ENCODE peak calls at places on chromosomes 16 and 17, in nine cellular contexts. One of them, this sample, is unnamed. For H3K4me1, the result is how much of the 10 kb centered on the place peaks cover.

GRCh38 chr16:57648125-57648524 is 19.7 kb downstream of the ADGRG1 start:
- DNase-seq in colonic mucosa: no peak
- DNase-seq in A549: no peak
- DNase-seq in OCI-LY7: no peak
- DNase-seq in ascending aorta: no peak
- DNase-seq in aorta: no peak
- DNase-seq in pancreas: no peak
- DNase-seq in transverse colon: no peak
- DNase-seq in mesenchymal stem cell: no peak
- DNase-seq in this sample: no peak

GRCh38 chr16:53781023-53781605 is 77.2 kb downstream of the FTO start:
- DNase-seq in colonic mucosa: no peak
- DNase-seq in A549: peak
- DNase-seq in OCI-LY7: no peak
- DNase-seq in ascending aorta: no peak
- DNase-seq in aorta: no peak
- DNase-seq in pancreas: no peak
- DNase-seq in transverse colon: no peak
- DNase-seq in mesenchymal stem cell: peak
- DNase-seq in this sample: no peak

GRCh38 chr16:24988137-24988535 is 27.0 kb downstream of the ARHGAP17 start:
- DNase-seq in colonic mucosa: no peak
- DNase-seq in A549: no peak
- DNase-seq in OCI-LY7: no peak
- DNase-seq in ascending aorta: no peak
- DNase-seq in aorta: no peak
- DNase-seq in pancreas: no peak
- DNase-seq in transverse colon: no peak
- DNase-seq in mesenchymal stem cell: peak
- DNase-seq in this sample: no peak

GRCh38 chr16:65059421-65059980 is 62.4 kb downstream of the CDH11 start:
- DNase-seq in colonic mucosa: no peak
- DNase-seq in A549: no peak
- DNase-seq in OCI-LY7: no peak
- DNase-seq in ascending aorta: no peak
- DNase-seq in aorta: no peak
- DNase-seq in pancreas: no peak
- DNase-seq in transverse colon: no peak
- DNase-seq in mesenchymal stem cell: no peak
- DNase-seq in this sample: no peak

GRCh38 chr16:67946966-67947558 is 3.1 kb upstream of the LCAT start:
- DNase-seq in colonic mucosa: no peak
- DNase-seq in A549: no peak
- DNase-seq in OCI-LY7: no peak
- DNase-seq in ascending aorta: no peak
- DNase-seq in aorta: no peak
- DNase-seq in pancreas: no peak
- DNase-seq in transverse colon: no peak
- DNase-seq in mesenchymal stem cell: no peak
- DNase-seq in this sample: no peak

GRCh38 chr17:64130559-64131001 is 636 bp upstream of the ERN1 start:
- DNase-seq in colonic mucosa: peak
- DNase-seq in A549: no peak
- DNase-seq in OCI-LY7: peak
- DNase-seq in ascending aorta: peak
- DNase-seq in aorta: peak
- DNase-seq in pancreas: no peak
- DNase-seq in transverse colon: peak
- DNase-seq in mesenchymal stem cell: peak
- DNase-seq in this sample: no peak

GRCh38 chr16:81641403-81642106 is 137.5 kb upstream of the PLCG2 start:
- DNase-seq in colonic mucosa: no peak
- DNase-seq in A549: no peak
- DNase-seq in OCI-LY7: no peak
- DNase-seq in ascending aorta: no peak
- DNase-seq in aorta: no peak
- DNase-seq in pancreas: peak
- DNase-seq in transverse colon: no peak
- DNase-seq in mesenchymal stem cell: no peak
- DNase-seq in this sample: no peak

GRCh38 chr17:19022747-19023146 is 18.2 kb upstream of the FAM83G start:
- DNase-seq in colonic mucosa: no peak
- DNase-seq in A549: no peak
- DNase-seq in OCI-LY7: no peak
- DNase-seq in ascending aorta: no peak
- DNase-seq in aorta: peak
- DNase-seq in pancreas: no peak
- DNase-seq in transverse colon: no peak
- DNase-seq in mesenchymal stem cell: no peak
- DNase-seq in this sample: peak

GRCh38 chr16:88393034-88393433 is 10.3 kb downstream of the ZNF469 start:
- DNase-seq in colonic mucosa: no peak
- DNase-seq in A549: no peak
- DNase-seq in OCI-LY7: no peak
- DNase-seq in ascending aorta: peak
- DNase-seq in aorta: peak
- DNase-seq in pancreas: no peak
- DNase-seq in transverse colon: no peak
- DNase-seq in mesenchymal stem cell: no peak
- DNase-seq in this sample: no peak

GRCh38 chr16:22008215-22009142 is 568 bp downstream of the MOSMO start:
- DNase-seq in colonic mucosa: peak
- DNase-seq in A549: peak
- DNase-seq in OCI-LY7: peak
- DNase-seq in ascending aorta: peak
- DNase-seq in aorta: peak
- DNase-seq in pancreas: peak
- DNase-seq in transverse colon: peak
- DNase-seq in mesenchymal stem cell: peak
- DNase-seq in this sample: peak

DNA sequence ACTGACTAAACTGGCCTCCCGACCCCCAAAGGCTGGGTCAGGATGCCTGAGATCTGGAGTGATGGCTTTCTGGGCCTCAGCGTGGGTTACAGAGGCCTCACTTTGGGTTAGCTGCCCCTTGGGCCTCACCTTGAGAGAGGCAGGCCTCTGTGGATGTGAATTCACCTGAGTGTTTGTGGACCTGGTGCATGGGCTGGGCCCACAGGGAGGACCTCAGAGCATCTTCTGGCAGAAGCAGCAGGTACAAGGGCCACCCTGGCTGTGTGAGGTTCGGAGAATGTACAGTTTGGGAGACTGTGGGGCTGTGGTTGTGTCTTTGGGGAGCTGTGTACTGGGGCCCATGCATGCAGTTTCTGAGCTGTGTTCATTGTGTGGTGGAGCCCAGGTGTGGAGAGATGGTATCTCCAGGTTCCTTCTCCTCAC is 18.3 kb downstream of the RARA start:
- DNase-seq in colonic mucosa: no peak
- DNase-seq in A549: no peak
- DNase-seq in OCI-LY7: no peak
- DNase-seq in ascending aorta: no peak
- DNase-seq in aorta: no peak
- DNase-seq in pancreas: no peak
- DNase-seq in transverse colon: no peak
- DNase-seq in mesenchymal stem cell: no peak
- DNase-seq in this sample: no peak
- H3K4me1 ChIP-seq in colonic mucosa: under half
- H3K4me1 ChIP-seq in A549: half or more
- H3K4me1 ChIP-seq in OCI-LY7: half or more
- H3K4me1 ChIP-seq in ascending aorta: half or more
- H3K4me1 ChIP-seq in aorta: under half
- H3K4me1 ChIP-seq in pancreas: half or more
- H3K4me1 ChIP-seq in transverse colon: half or more
- H3K4me1 ChIP-seq in mesenchymal stem cell: half or more
- H3K4me1 ChIP-seq in this sample: half or more

GRCh38 chr17:57636985-57637667 is 108.0 kb downstream of the CCDC182 start:
- DNase-seq in colonic mucosa: no peak
- DNase-seq in A549: no peak
- DNase-seq in OCI-LY7: peak
- DNase-seq in ascending aorta: no peak
- DNase-seq in aorta: no peak
- DNase-seq in pancreas: no peak
- DNase-seq in transverse colon: peak
- DNase-seq in mesenchymal stem cell: no peak
- DNase-seq in this sample: no peak

GRCh38 chr17:57634713-57635465 is 110.2 kb downstream of the CCDC182 start:
- DNase-seq in colonic mucosa: no peak
- DNase-seq in A549: no peak
- DNase-seq in OCI-LY7: no peak
- DNase-seq in ascending aorta: no peak
- DNase-seq in aorta: no peak
- DNase-seq in pancreas: no peak
- DNase-seq in transverse colon: no peak
- DNase-seq in mesenchymal stem cell: no peak
- DNase-seq in this sample: no peak

GRCh38 chr17:57637668-57638010 is 107.5 kb downstream of the CCDC182 start:
- DNase-seq in colonic mucosa: no peak
- DNase-seq in A549: no peak
- DNase-seq in OCI-LY7: no peak
- DNase-seq in ascending aorta: no peak
- DNase-seq in aorta: no peak
- DNase-seq in pancreas: no peak
- DNase-seq in transverse colon: no peak
- DNase-seq in mesenchymal stem cell: no peak
- DNase-seq in this sample: no peak

GRCh38 chr17:57638284-57638683 is 106.8 kb downstream of the CCDC182 start:
- DNase-seq in colonic mucosa: no peak
- DNase-seq in A549: no peak
- DNase-seq in OCI-LY7: no peak
- DNase-seq in ascending aorta: no peak
- DNase-seq in aorta: no peak
- DNase-seq in pancreas: no peak
- DNase-seq in transverse colon: no peak
- DNase-seq in mesenchymal stem cell: no peak
- DNase-seq in this sample: no peak

DNA sequence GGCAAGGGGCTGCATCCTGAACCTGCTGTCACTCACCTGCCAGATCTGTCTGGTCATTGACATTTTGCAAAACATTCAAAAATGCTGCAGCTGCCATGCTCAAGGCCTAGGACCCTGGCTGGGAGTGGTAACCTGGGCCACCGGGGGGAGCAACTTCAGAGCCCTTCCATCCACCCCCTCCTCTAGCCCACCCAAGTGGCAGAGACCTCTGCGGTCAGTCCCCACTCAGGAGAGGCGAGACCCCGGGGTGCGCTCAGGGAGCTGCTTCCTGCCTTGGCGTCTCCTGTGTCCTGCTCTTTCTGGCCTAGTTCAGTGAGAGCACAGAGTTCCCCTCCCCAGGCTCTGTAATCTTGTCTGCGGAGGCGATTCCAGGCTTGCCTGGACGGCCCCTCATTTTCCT is 108.8 kb downstream of the CCDC182 start:
- DNase-seq in colonic mucosa: no peak
- DNase-seq in A549: no peak
- DNase-seq in OCI-LY7: peak
- DNase-seq in ascending aorta: no peak
- DNase-seq in aorta: no peak
- DNase-seq in pancreas: no peak
- DNase-seq in transverse colon: no peak
- DNase-seq in mesenchymal stem cell: no peak
- DNase-seq in this sample: no peak
- H3K27ac ChIP-seq in colonic mucosa: no peak
- H3K27ac ChIP-seq in A549: no peak
- H3K27ac ChIP-seq in OCI-LY7: peak
- H3K27ac ChIP-seq in ascending aorta: no peak
- H3K27ac ChIP-seq in aorta: no peak
- H3K27ac ChIP-seq in pancreas: no peak
- H3K27ac ChIP-seq in transverse colon: no peak
- H3K27ac ChIP-seq in mesenchymal stem cell: no peak
- H3K27ac ChIP-seq in this sample: no peak

DNA sequence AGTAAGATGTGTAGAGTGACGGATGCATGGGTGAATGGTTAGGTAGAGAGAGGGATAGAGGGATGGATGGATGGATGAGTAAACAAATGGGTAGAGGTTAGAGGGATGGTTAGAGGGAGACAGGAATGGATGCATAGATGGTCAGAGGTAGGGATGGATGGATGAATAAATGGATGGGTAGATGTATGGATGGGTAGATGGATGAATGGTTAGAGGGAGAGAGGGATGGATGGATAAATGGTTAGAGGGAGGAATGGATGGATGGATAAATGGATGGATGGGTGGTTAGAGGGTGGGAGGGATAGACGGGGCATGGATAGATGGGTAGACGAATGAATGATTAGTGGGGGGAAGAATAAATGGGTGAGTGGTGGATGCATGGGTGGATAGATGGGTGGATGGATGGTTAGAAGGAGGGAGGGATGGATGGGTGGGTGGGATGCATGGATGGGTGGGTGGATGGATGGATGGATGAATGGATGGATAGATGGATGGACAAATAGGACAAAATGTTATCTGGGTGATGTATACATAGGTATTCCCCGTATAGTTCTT is 29.2 kb upstream of the SNN start:
- DNase-seq in colonic mucosa: no peak
- DNase-seq in A549: no peak
- DNase-seq in OCI-LY7: no peak
- DNase-seq in ascending aorta: no peak
- DNase-seq in aorta: no peak
- DNase-seq in pancreas: no peak
- DNase-seq in transverse colon: no peak
- DNase-seq in mesenchymal stem cell: no peak
- DNase-seq in this sample: no peak
- H3K4me1 ChIP-seq in colonic mucosa: under half
- H3K4me1 ChIP-seq in A549: half or more
- H3K4me1 ChIP-seq in OCI-LY7: under half
- H3K4me1 ChIP-seq in ascending aorta: under half
- H3K4me1 ChIP-seq in aorta: under half
- H3K4me1 ChIP-seq in pancreas: under half
- H3K4me1 ChIP-seq in transverse colon: under half
- H3K4me1 ChIP-seq in mesenchymal stem cell: under half
- H3K4me1 ChIP-seq in this sample: under half

DNA sequence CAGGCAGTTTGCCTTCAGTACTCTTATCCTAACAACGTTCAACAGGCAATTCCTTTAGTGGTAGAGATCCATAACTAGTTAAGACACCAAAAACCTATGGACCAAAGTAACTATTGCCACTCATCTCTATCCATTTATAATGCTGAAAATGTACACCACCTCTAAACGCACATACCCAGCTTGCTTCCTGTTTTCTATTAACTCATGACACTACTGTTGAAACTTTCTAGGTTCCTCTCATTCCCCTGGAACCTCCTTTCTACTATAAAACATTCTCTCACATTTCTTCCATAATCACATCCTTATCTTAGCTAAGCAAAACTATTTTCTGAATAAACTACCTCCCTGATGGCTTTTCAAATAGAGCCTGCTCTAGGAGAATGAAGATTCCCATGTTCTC is 43.0 kb upstream of the KSR1 start:
- DNase-seq in colonic mucosa: no peak
- DNase-seq in A549: no peak
- DNase-seq in OCI-LY7: no peak
- DNase-seq in ascending aorta: no peak
- DNase-seq in aorta: no peak
- DNase-seq in pancreas: no peak
- DNase-seq in transverse colon: no peak
- DNase-seq in mesenchymal stem cell: no peak
- DNase-seq in this sample: no peak
- H3K27ac ChIP-seq in colonic mucosa: no peak
- H3K27ac ChIP-seq in A549: no peak
- H3K27ac ChIP-seq in OCI-LY7: no peak
- H3K27ac ChIP-seq in ascending aorta: no peak
- H3K27ac ChIP-seq in aorta: no peak
- H3K27ac ChIP-seq in pancreas: no peak
- H3K27ac ChIP-seq in transverse colon: no peak
- H3K27ac ChIP-seq in mesenchymal stem cell: no peak
- H3K27ac ChIP-seq in this sample: no peak